ENCODE peak calls at places on chromosomes 11 and 22, in five cellular contexts. B, S, T, U and Q are unnamed samples.

GRCh38 chr11:115054541-115055538 is 376.5 kb downstream of the NXPE2 start:
- DNase-seq in T (no peak), U (no peak), S (peak), B (no peak), Q (no peak)

GRCh38 chr11:47355283-47356128 is 3.0 kb upstream of the MYBPC3 start:
- DNase-seq in T (peak), S (peak), B (peak), U (peak), Q (peak)

GRCh38 chr11:17972987-17973386 is 39.9 kb downstream of the SERGEF start:
- DNase-seq in T (no peak), S (peak), B (peak), U (peak), Q (peak)

GRCh38 chr11:19183641-19184040 is 18.1 kb downstream of the CSRP3 start:
- DNase-seq in U (no peak), B (no peak), S (no peak), T (no peak), Q (no peak)

GRCh38 chr22:48089601-48090331 is 1327.3 kb downstream of the TBC1D22A start:
- DNase-seq in B (peak), T (peak), S (peak), U (peak), Q (peak)

GRCh38 chr22:30556388-30556787 is 9.8 kb upstream of the SEC14L6 start:
- DNase-seq in T (no peak), S (no peak), B (no peak), U (no peak), Q (no peak)

GRCh38 chr22:48889887-48890692 is 937.6 kb downstream of the BRD1 start:
- DNase-seq in T (peak), U (peak), S (no peak), B (no peak), Q (no peak)

GRCh38 chr22:49900441-49901230 is 17.6 kb downstream of the ALG12 start:
- DNase-seq in B (no peak), S (no peak), T (peak), U (no peak), Q (no peak)

GRCh38 chr11:128757886-128758612 is 64.2 kb downstream of the FLI1 start:
- DNase-seq in B (no peak), T (peak), U (no peak), S (no peak), Q (no peak)

GRCh38 chr22:47176573-47177333 is 414.3 kb downstream of the TBC1D22A start:
- DNase-seq in T (peak), B (no peak), U (peak), S (peak), Q (no peak)

GRCh38 chr11:133649059-133649458 is 116.8 kb upstream of the OPCML start:
- DNase-seq in T (no peak), S (no peak), B (no peak), U (no peak), Q (no peak)

GRCh38 chr11:129460714-129461113 is 85.1 kb downstream of the BARX2 start:
- DNase-seq in U (no peak), S (no peak), B (no peak), T (no peak), Q (no peak)

GRCh38 chr11:57481915-57482781 is 21.8 kb downstream of the RTN4RL2 start:
- DNase-seq in B (no peak), S (no peak), U (no peak), T (peak), Q (no peak)

GRCh38 chr11:123286255-123286654 is 91.2 kb upstream of the CLMP start:
- DNase-seq in B (no peak), S (no peak), U (no peak), T (no peak), Q (no peak)

GRCh38 chr11:134818531-134818930 is 406.5 kb upstream of the B3GAT1 start:
- DNase-seq in S (no peak), T (no peak), U (no peak), B (no peak), Q (no peak)

GRCh38 chr11:84655729-84656128 is 971.4 kb downstream of the DLG2 start:
- DNase-seq in T (no peak), S (no peak), U (no peak), B (no peak), Q (no peak)

GRCh38 chr11:62552465-62552782 is 5.8 kb upstream of the AHNAK start:
- DNase-seq in S (no peak), T (no peak), B (no peak), U (peak), Q (no peak)

GRCh38 chr11:19953909-19954308 is 206.4 kb downstream of the DBX1 start:
- DNase-seq in U (no peak), T (no peak), B (peak), S (no peak), Q (peak)

GRCh38 chr11:111851067-111851466 is 20.3 kb downstream of the ALG9 start:
- DNase-seq in B (no peak), U (no peak), T (no peak), S (no peak), Q (no peak)

GRCh38 chr11:10669258-10670033 is 24.1 kb downstream of the IRAG1 start:
- DNase-seq in S (peak), B (peak), U (peak), T (no peak), Q (no peak)
- H3K27ac ChIP-seq in S (peak), B (peak), U (peak), T (peak), Q (no peak)

GRCh38 chr11:26839911-26840705 is 118.2 kb upstream of the SLC5A12 start:
- DNase-seq in U (no peak), S (no peak), T (no peak), B (no peak), Q (no peak)

GRCh38 chr11:26841818-26842457 is 120.1 kb upstream of the SLC5A12 start:
- DNase-seq in S (no peak), U (no peak), T (no peak), B (peak), Q (no peak)

GRCh38 chr11:26842883-26843282 is 121.0 kb upstream of the SLC5A12 start:
- DNase-seq in B (no peak), S (no peak), U (no peak), T (no peak), Q (no peak)

GRCh38 chr11:26843539-26843938 is 121.7 kb upstream of the SLC5A12 start:
- DNase-seq in U (no peak), B (no peak), T (no peak), S (no peak), Q (no peak)

GRCh38 chr11:26842458-26842841 is 120.6 kb upstream of the SLC5A12 start:
- DNase-seq in S (no peak), U (peak), T (no peak), B (peak), Q (no peak)
- H3K27ac ChIP-seq in S (no peak), U (peak), T (no peak), B (no peak), Q (no peak)

GRCh38 chr11:2517016-2517385 is 72.2 kb downstream of the KCNQ1 start:
- DNase-seq in U (peak), S (no peak), T (peak), B (no peak), Q (no peak)

GRCh38 chr11:2518112-2518982 is 73.5 kb downstream of the KCNQ1 start:
- DNase-seq in T (peak), B (no peak), U (peak), S (no peak), Q (no peak)

GRCh38 chr11:2517386-2518064 is 72.7 kb downstream of the KCNQ1 start:
- DNase-seq in B (no peak), S (no peak), U (no peak), T (peak), Q (peak)

GRCh38 chr11:2515401-2516275 is 70.8 kb downstream of the KCNQ1 start:
- DNase-seq in U (peak), B (no peak), S (peak), T (peak), Q (no peak)

DNA sequence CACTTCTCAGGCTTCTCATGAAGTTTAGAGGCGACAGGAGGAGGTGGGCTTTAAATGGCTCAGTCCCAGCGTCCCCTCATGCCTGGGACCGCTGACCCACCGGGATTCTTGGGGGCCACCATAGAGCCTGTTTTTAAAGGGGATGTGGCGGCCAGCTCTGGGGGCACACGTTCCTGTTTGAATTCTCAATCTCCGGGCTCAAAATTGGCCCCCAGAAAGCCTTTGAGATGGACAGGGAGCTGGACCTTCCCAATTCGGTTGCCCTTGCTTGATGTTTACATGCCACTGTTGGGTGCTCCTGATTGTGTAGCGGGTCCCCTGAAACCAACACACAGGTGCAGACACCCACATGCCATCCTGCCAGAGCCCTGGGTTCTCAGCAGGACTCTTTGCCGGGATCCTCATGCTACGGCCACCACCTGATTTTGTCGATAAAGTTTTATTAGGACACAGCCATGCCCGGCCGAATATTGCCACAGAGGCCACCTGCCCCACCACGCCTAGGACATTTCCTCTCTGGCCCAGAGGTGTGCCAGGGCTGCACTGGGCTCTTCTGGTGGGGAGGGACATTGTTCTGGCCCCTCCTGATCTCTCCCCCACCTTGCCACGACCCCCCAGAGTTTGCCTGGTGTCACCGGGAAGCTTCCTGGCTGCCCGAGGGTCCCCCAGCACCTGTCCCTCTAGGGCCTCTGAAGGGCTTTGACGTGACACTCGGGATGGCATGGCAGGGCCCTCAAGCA is 71.6 kb downstream of the KCNQ1 start:
- DNase-seq in U (no peak), S (no peak), T (no peak), B (no peak), Q (peak)
- H3K27ac ChIP-seq in U (no peak), S (no peak), T (no peak), B (no peak), Q (no peak)

GRCh38 chr22:37564111-37564711 is 3.9 kb downstream of the CDC42EP1 start:
- DNase-seq in B (peak), T (no peak), S (peak), U (no peak), Q (no peak)

GRCh38 chr22:37562049-37562784 is 1.9 kb downstream of the CDC42EP1 start:
- DNase-seq in T (no peak), U (no peak), B (no peak), S (no peak), Q (no peak)

GRCh38 chr22:37565830-37566229 is 5.5 kb downstream of the CDC42EP1 start:
- DNase-seq in U (no peak), B (no peak), T (no peak), S (no peak), Q (no peak)

GRCh38 chr22:37561209-37562048 is 1.1 kb downstream of the CDC42EP1 start:
- DNase-seq in S (peak), B (peak), T (peak), U (peak), Q (peak)

GRCh38 chr22:37563153-37564081 is 3.1 kb downstream of the CDC42EP1 start:
- DNase-seq in U (peak), T (no peak), S (peak), B (peak), Q (peak)
- H3K27ac ChIP-seq in U (peak), T (peak), S (peak), B (no peak), Q (peak)

GRCh38 chr11:118697346-118697745 is 17.9 kb upstream of the TREH start:
- DNase-seq in B (no peak), S (no peak), T (no peak), U (no peak), Q (no peak)
- H3K27ac ChIP-seq in B (no peak), S (no peak), T (no peak), U (no peak), Q (no peak)

GRCh38 chr11:3907590-3907989 is 52.1 kb downstream of the STIM1 start:
- DNase-seq in T (no peak), S (no peak), B (no peak), U (no peak), Q (no peak)

GRCh38 chr11:3906166-3906565 is 50.7 kb downstream of the STIM1 start:
- DNase-seq in U (no peak), S (no peak), T (no peak), B (no peak), Q (no peak)

GRCh38 chr11:3904228-3904627 is 48.8 kb downstream of the STIM1 start:
- DNase-seq in U (no peak), S (no peak), B (no peak), T (no peak), Q (no peak)

GRCh38 chr11:3903207-3903896 is 47.9 kb downstream of the STIM1 start:
- DNase-seq in S (no peak), U (no peak), T (no peak), B (peak), Q (no peak)

DNA sequence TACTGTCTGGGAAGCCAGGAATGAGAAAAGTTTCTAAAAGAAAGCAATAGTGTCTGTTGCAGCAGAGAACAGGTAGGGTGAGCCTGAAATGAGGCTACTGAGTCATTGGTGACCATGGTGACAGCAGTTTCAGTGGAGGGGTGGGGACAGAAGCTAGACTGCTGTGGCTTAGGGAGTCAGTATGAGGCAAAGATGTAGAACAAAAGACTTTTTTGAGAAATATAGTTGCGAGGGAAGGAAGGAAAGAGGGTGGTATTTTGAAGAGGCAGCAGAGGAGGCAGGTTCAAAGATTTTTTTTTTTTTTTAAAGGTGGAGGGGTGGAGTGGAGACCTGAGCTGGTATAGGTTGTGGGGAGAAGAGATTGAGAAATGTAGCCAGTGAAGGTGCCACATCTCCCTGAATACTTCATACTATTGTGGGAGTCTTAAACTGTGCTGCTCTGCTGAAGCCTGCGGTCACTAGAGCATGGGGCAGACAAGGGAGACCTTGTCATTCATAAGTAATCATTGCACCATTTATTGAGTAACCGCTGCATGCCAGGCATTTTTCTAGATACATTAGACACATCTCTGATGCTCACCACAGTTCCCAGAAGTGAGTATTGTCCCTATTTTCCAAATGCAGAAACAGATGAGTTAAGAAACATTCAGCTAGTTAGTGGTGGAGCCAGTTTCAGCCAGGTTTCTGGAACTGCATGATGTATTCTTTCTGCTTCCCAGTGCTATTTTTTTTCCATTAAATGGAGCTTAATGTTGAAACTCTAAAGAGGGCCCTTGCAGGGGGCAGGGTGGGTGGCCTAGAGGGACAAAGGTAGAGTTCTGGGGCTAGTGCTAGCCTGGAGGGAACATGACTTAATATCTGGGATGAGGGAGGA is 49.9 kb downstream of the STIM1 start:
- DNase-seq in B (peak), U (no peak), T (no peak), S (peak), Q (peak)
- H3K27ac ChIP-seq in B (no peak), U (no peak), T (peak), S (peak), Q (peak)

GRCh38 chr11:72146625-72147024 is 11.1 kb downstream of the FOLR3 start:
- DNase-seq in S (no peak), U (no peak), T (no peak), B (no peak), Q (no peak)

GRCh38 chr11:72140661-72141060 is 5.1 kb downstream of the FOLR3 start:
- DNase-seq in U (no peak), S (no peak), T (no peak), B (no peak), Q (no peak)

GRCh38 chr11:72139500-72139899 is 4.0 kb downstream of the FOLR3 start:
- DNase-seq in S (peak), B (no peak), U (no peak), T (peak), Q (no peak)

GRCh38 chr11:72141066-72141465 is 5.5 kb downstream of the FOLR3 start:
- DNase-seq in S (no peak), U (no peak), B (peak), T (no peak), Q (peak)

DNA sequence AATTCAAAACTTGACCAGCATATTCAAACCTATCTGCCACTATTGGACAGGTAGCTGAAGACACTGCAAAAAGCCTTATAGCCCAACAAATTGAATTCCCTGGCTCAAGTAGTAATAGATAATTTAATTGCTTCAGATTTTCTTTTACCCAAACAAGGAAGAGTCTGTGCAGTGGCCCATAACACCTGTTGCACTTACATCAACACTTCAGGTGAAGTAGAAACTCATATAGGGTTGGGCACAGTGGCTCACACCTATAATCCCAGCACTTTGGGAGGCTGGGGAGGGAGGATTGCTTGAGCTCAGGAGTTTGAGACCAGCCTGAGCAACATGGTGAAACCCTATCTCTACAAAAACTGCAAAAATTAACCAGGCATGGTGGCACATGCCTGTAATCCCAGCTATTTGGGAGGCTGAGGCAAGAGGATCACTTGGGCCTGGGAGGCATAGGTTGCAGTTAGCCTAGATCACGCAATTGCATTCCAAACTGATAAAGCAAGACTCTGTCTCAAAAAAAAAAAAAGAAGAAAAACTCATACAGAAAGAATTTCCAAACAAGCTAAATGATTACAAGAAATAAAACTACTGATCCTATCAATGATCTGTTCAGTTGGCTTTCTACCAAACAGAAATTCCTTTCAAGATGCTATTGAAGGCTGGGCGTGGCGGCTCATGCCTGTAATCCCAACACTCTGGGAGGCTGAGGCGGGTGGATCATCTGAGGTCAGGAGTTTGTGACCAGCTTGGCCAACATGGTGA is 9.5 kb downstream of the FOLR3 start:
- DNase-seq in T (no peak), U (no peak), B (peak), S (no peak), Q (peak)
- H3K27ac ChIP-seq in T (no peak), U (no peak), B (no peak), S (no peak), Q (peak)

DNA sequence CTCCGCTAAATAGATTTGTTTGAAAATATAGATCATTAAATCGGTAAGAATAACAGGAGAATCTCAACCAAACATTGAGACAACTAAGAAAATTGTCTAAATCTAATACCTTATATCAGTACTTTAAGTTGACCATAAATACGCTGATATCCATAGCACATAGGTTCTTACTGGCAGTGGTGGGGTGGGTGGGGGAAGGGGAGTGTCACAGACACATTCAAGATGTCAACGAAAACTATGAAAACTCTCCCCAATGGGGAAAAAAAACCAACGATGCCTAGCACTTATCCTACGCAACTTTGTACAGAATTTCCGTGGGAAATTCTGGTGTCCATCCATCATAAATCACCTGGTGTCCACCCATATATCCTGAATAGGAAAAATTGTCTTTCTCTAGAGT is 6.2 kb downstream of the GRAP2 start:
- DNase-seq in B (no peak), U (no peak), T (no peak), S (no peak), Q (no peak)
- H3K27ac ChIP-seq in B (no peak), U (no peak), T (no peak), S (no peak), Q (no peak)

GRCh38 chr22:44333847-44334635 is 21.3 kb upstream of the SHISAL1 start:
- DNase-seq in S (no peak), T (no peak), U (no peak), B (no peak), Q (no peak)
- H3K27ac ChIP-seq in S (no peak), T (no peak), U (no peak), B (no peak), Q (no peak)

DNA sequence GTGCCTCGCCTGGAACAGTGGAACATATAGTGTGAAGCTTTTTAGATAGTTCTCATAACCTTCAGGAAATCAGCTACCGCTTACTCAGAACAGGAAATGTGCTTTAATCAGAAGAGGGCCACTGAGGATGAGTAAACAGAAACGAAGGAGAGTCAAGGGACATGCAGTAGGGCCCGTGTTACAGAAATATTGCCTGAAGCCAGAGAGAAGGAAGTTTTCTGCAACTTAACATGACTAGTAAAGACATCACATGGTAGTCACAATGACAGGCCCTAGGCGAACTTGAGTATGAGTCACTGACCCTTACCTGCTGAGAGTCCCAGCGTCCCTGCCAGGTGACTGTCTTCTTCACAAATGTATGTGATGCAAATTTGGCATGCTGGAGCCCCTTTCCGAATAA is 39.4 kb downstream of the CARD18 start:
- DNase-seq in S (no peak), T (no peak), B (no peak), U (no peak), Q (no peak)
- H3K27ac ChIP-seq in S (no peak), T (peak), B (no peak), U (no peak), Q (no peak)